ENCODE peak calls at places on chromosomes 5 and 9, in eight cellular contexts. K is neural progenitor cell; G is CD4-positive, alpha-beta T cell; P is cardiac muscle cell; C is IMR-90; T is effector memory CD4-positive, alpha-beta T cell; Q is esophagus squamous epithelium; W is tibial artery. S is an unnamed sample.

GRCh38 chr5:80190960-80191359 is 64.9 kb downstream of the SERINC5 start:
- DNase-seq in Q (no peak), C (no peak), G (no peak), P (no peak), T (no peak), K (no peak), W (no peak), S (no peak)

GRCh38 chr5:86865396-86865795 is 247.7 kb downstream of the COX7C start:
- DNase-seq in K (no peak), T (no peak), W (no peak), Q (no peak), P (no peak), G (no peak), C (no peak), S (no peak)

GRCh38 chr9:98251554-98251953 is 3.9 kb downstream of the TBC1D2 start:
- DNase-seq in C (peak), P (no peak), W (no peak), T (no peak), Q (no peak), K (no peak), G (no peak), S (peak)

GRCh38 chr9:113479150-113479761 is 15.7 kb downstream of the RGS3 start:
- DNase-seq in W (no peak), K (peak), G (no peak), P (no peak), C (no peak), Q (no peak), T (no peak), S (no peak)

GRCh38 chr5:141680751-141681201 is 1.3 kb downstream of the ARAP3 start:
- DNase-seq in P (no peak), T (no peak), Q (no peak), G (no peak), C (peak), W (peak), K (peak), S (peak)

GRCh38 chr9:96027271-96028131 is 152.0 kb downstream of the ERCC6L2 start:
- DNase-seq in C (no peak), P (peak), W (no peak), T (no peak), K (peak), Q (no peak), G (no peak), S (peak)

GRCh38 chr9:137680445-137681358 is 61.9 kb downstream of the EHMT1 start:
- DNase-seq in C (no peak), W (no peak), T (no peak), K (no peak), G (no peak), Q (no peak), P (peak), S (no peak)

GRCh38 chr9:107348836-107349235 is 65.8 kb downstream of the RAD23B start:
- DNase-seq in Q (no peak), T (no peak), P (no peak), W (no peak), K (no peak), G (no peak), C (no peak), S (no peak)

GRCh38 chr9:22141906-22142305 is 132.8 kb upstream of the CDKN2B start:
- DNase-seq in P (no peak), C (peak), K (peak), T (no peak), Q (no peak), W (no peak), G (no peak), S (no peak)

GRCh38 chr5:179217356-179217755 is 127.9 kb downstream of the ADAMTS2 start:
- DNase-seq in P (no peak), Q (no peak), T (no peak), W (no peak), K (no peak), C (peak), G (no peak), S (no peak)

GRCh38 chr5:21593261-21593660 is 1259.9 kb downstream of the CDH12 start:
- DNase-seq in Q (no peak), W (no peak), C (no peak), G (no peak), T (no peak), P (no peak), K (no peak), S (no peak)

GRCh38 chr9:124894741-124895170 is 32.8 kb downstream of the ARPC5L start:
- DNase-seq in G (peak), K (peak), T (no peak), W (no peak), Q (no peak), P (peak), C (peak), S (no peak)

GRCh38 chr5:83472508-83473343 is 1.2 kb downstream of the VCAN start:
- DNase-seq in P (peak), K (peak), G (no peak), Q (no peak), W (peak), T (no peak), C (no peak), S (peak)

GRCh38 chr9:34377402-34377741 is 674 bp upstream of the MYORG start:
- DNase-seq in G (no peak), P (peak), T (no peak), W (no peak), K (peak), C (no peak), Q (no peak), S (no peak)

GRCh38 chr5:91219803-91220371 is 163.2 kb downstream of the ARRDC3 start:
- DNase-seq in W (no peak), G (no peak), K (peak), C (peak), Q (no peak), P (no peak), T (no peak), S (peak)

GRCh38 chr5:134432677-134433359 is 21.1 kb upstream of the CDKN2AIPNL start:
- DNase-seq in C (peak), P (no peak), T (no peak), K (no peak), W (no peak), G (no peak), Q (no peak), S (no peak)

GRCh38 chr5:124655211-124655880 is 91.1 kb downstream of the ZNF608 start:
- DNase-seq in K (no peak), Q (no peak), T (no peak), C (no peak), G (no peak), P (no peak), W (no peak), S (no peak)
- H3K27ac ChIP-seq in K (no peak), Q (peak), T (no peak), C (peak), G (no peak), P (peak), W (no peak), S (peak)

GRCh38 chr9:133979921-133980863 is 11.9 kb downstream of the VAV2 start:
- DNase-seq in W (no peak), Q (no peak), P (no peak), C (no peak), K (no peak), T (no peak), G (no peak), S (no peak)
- H3K27ac ChIP-seq in W (no peak), Q (peak), P (peak), C (no peak), K (no peak), T (no peak), G (no peak), S (peak)

DNA sequence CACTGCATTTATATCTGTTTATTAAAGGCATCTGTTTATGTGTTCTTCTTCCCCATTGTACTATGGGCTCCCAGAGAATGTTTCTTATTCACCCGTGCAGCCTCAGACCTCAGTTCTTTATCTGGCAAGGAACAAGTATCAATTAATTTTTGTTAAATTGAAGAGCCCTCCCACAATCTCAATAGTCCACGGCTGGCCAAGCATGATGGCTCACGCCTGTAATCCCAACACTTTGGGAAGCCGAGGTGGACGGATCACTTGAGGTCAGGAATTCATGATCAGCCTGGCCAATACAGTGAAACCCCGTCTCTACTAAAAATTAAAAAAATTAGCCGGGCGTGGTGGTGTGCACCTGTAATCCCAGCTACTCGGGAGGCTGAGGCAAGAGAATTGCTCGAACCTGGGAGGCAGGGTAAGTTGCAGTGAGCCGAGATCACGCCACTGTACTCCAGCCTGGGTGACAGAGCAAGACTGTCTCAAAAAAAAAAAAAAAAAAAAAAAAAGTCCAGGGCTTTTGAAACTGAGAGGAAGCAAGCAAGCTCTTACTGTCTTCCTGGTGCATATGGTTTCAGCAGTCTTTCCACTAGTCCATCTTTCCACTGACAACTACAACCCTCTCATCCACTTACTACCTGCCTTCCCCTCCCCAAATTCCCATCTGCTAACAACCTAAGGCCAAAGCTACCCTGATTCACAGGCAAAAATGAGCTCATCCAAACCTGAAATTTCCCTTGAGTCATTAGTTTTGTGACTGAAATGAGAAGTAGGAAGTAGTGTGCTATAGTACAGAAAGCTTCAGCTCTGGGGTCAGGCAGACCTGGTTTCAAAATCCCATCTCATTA is 2.3 kb upstream of the HK3 start:
- DNase-seq in G (no peak), Q (no peak), P (no peak), C (peak), K (no peak), T (no peak), W (no peak), S (no peak)
- H3K27ac ChIP-seq in G (no peak), Q (no peak), P (no peak), C (no peak), K (peak), T (no peak), W (no peak), S (no peak)

DNA sequence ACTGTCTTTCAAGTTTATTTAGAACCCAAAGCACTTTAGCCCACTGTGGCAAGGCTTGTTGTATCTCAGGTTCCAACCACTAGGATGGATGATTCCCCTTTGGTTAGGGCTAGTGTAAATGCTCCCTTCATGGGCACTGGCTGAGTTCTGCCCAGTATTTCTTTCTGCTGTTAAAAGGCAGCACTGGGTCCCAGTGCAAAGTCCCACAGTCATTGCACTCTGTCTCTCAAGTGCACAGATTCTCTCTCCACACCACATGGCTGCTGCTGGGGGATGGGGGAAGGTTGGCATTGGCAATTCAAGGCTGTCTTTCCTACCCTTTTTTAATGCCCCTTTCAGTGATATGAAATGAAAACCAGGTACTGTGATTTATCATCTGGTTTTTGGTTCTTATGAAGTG is 7.2 kb upstream of the NPR3 start:
- DNase-seq in Q (no peak), G (no peak), K (no peak), P (no peak), W (no peak), C (no peak), T (no peak), S (no peak)
- H3K27ac ChIP-seq in Q (no peak), G (no peak), K (no peak), P (no peak), W (no peak), C (no peak), T (no peak), S (no peak)